ENCODE peak calls at places on chromosomes 6 and 20, in six cellular contexts. Y is choroid plexus epithelial cell; R is activated naive CD4-positive, alpha-beta T cell treated with Interleukin-2 at 50 U/mL for 16 hours; D is EH; S is stimulated activated naive CD4-positive, alpha-beta T cell; U is bronchial epithelial cell. H is an unnamed sample.

GRCh38 chr6:154821638-154822037 is 88.4 kb downstream of the SCAF8 start:
- DNase-seq in U (no peak), S (no peak), R (no peak), D (no peak), Y (no peak), H (no peak)

GRCh38 chr6:105810105-105810921 is 275.8 kb upstream of the PRDM1 start:
- DNase-seq in Y (peak; percentile 82), R (peak; percentile 65), D (peak; percentile 95), U (peak; percentile 96), S (no peak), H (no peak)

GRCh38 chr6:42135722-42136121 is 6.7 kb downstream of the C6orf132 start:
- DNase-seq in D (no peak), U (no peak), Y (no peak), S (no peak), R (no peak), H (no peak)

GRCh38 chr6:28719275-28719940 is 193.7 kb downstream of the GPX5 start:
- DNase-seq in D (peak; percentile 21), R (no peak), S (no peak), Y (peak; percentile 32), U (peak; percentile 36), H (no peak)

GRCh38 chr6:110358536-110359148 is 493 bp upstream of the METTL24 start:
- DNase-seq in U (no peak), Y (no peak), D (no peak), R (no peak), S (no peak), H (no peak)

GRCh38 chr6:116666869-116667268 is 1.7 kb downstream of the ZUP1 start:
- DNase-seq in S (no peak), U (no peak), Y (no peak), D (no peak), R (no peak), H (no peak)

GRCh38 chr6:33846226-33846625 is 42.4 kb upstream of the MLN start:
- DNase-seq in R (no peak), Y (no peak), D (peak; percentile 42), S (no peak), U (peak; percentile 64), H (no peak)

GRCh38 chr6:56393615-56394612 is 146.5 kb upstream of the COL21A1 start:
- DNase-seq in Y (peak; percentile 21), U (no peak), D (no peak), S (no peak), R (no peak), H (no peak)

GRCh38 chr20:63698739-63699465 is 2.5 kb downstream of the TNFRSF6B start:
- DNase-seq in D (peak; percentile 92), S (no peak), R (peak; percentile 69), U (peak; percentile 88), Y (peak; percentile 91), H (no peak)

GRCh38 chr6:108157234-108157971 is 8.4 kb upstream of the NR2E1 start:
- DNase-seq in S (no peak), U (no peak), R (no peak), Y (no peak), D (no peak), H (no peak)

GRCh38 chr6:37491830-37492208 is 7.9 kb downstream of the CCDC167 start:
- DNase-seq in U (no peak), S (no peak), R (no peak), Y (no peak), D (no peak), H (no peak)

GRCh38 chr6:91144161-91144560 is 557.3 kb upstream of the MAP3K7 start:
- DNase-seq in Y (no peak), D (no peak), R (no peak), U (no peak), S (no peak), H (no peak)

GRCh38 chr6:3423439-3424184 is 33.2 kb downstream of the SLC22A23 start:
- DNase-seq in U (no peak), R (no peak), Y (no peak), S (no peak), D (no peak), H (no peak)

GRCh38 chr6:3282461-3283236 is 23.9 kb downstream of the PSMG4 start:
- DNase-seq in D (no peak), Y (no peak), S (no peak), R (no peak), U (no peak), H (no peak)

GRCh38 chr6:159130846-159131245 is 38.4 kb upstream of the FNDC1 start:
- DNase-seq in R (no peak), Y (no peak), S (no peak), D (no peak), U (no peak), H (no peak)

GRCh38 chr6:44855562-44856494 is 468.3 kb downstream of the CDC5L start:
- DNase-seq in Y (peak; percentile 78), D (peak; percentile 81), R (no peak), S (no peak), U (peak; percentile 13), H (no peak)

GRCh38 chr6:17347012-17347411 is 46.4 kb upstream of the CAP2 start:
- DNase-seq in Y (no peak), R (no peak), D (peak; percentile 60), U (no peak), S (no peak), H (no peak)

GRCh38 chr6:166253277-166254229 is 54.6 kb downstream of the PRR18 start:
- DNase-seq in Y (peak; percentile 6), S (no peak), R (peak; percentile 54), D (no peak), U (no peak), H (no peak)

GRCh38 chr6:164346631-164347030 is 932.1 kb downstream of the QKI start:
- DNase-seq in R (no peak), Y (no peak), D (no peak), U (no peak), S (no peak), H (no peak)

GRCh38 chr6:17130786-17131185 is 28.9 kb downstream of the STMND1 start:
- DNase-seq in R (no peak), D (peak; percentile 52), Y (no peak), S (no peak), U (no peak), H (no peak)

GRCh38 chr20:11170565-11170964 is 496.8 kb upstream of the JAG1 start:
- DNase-seq in U (no peak), Y (peak; percentile 56), R (no peak), D (peak; percentile 82), S (no peak), H (no peak)

GRCh38 chr6:6631526-6632276 is 43.2 kb downstream of the LY86 start:
- DNase-seq in U (peak; percentile 49), D (peak; percentile 11), R (no peak), Y (peak; percentile 49), S (no peak), H (no peak)

GRCh38 chr6:88535296-88535695 is 369.1 kb upstream of the CNR1 start:
- DNase-seq in R (no peak), D (no peak), Y (no peak), S (no peak), U (no peak), H (no peak)

GRCh38 chr6:18265787-18266523 is 1.6 kb upstream of the DEK start:
- DNase-seq in U (no peak), D (no peak), R (no peak), Y (no peak), S (no peak), H (no peak)

GRCh38 chr20:6123650-6124014 is 802 bp upstream of the FERMT1 start:
- DNase-seq in U (no peak), S (no peak), D (no peak), R (no peak), Y (no peak), H (no peak)

GRCh38 chr6:136923116-136923953 is 1.2 kb downstream of the SLC35D3 start:
- DNase-seq in Y (no peak), R (peak; percentile 15), S (no peak), D (no peak), U (no peak), H (no peak)